ENCODE peak calls at places on chromosomes 5 and 9, in eight cellular contexts. One of them, this sample, is unnamed.

GRCh38 chr5:176870110-176870591 is 29.0 kb downstream of the HK3 start:
- DNase-seq in fibroblast of mammary gland: peak; percentile 58
- DNase-seq in stimulated activated CD8-positive, alpha-beta memory T cell treated with anti-CD3 and anti-CD28 coated beads, Interleukin-15, amount 100 ng/mL, for 24 hours: no peak
- DNase-seq in epithelial cell of esophagus: peak; percentile 32
- DNase-seq in left ventricle myocardium inferior: no peak
- DNase-seq in NCI-H774: no peak
- DNase-seq in non-pigmented ciliary epithelial cell: no peak
- DNase-seq in fibroblast of the aortic adventitia: peak; percentile 17
- DNase-seq in this sample: peak; percentile 73

GRCh38 chr5:179700401-179700918 is 1.7 kb downstream of the CANX start:
- DNase-seq in fibroblast of mammary gland: peak; percentile 26
- DNase-seq in stimulated activated CD8-positive, alpha-beta memory T cell treated with anti-CD3 and anti-CD28 coated beads, Interleukin-15, amount 100 ng/mL, for 24 hours: no peak
- DNase-seq in epithelial cell of esophagus: peak; percentile 40
- DNase-seq in left ventricle myocardium inferior: no peak
- DNase-seq in NCI-H774: no peak
- DNase-seq in non-pigmented ciliary epithelial cell: no peak
- DNase-seq in fibroblast of the aortic adventitia: peak; percentile 14
- DNase-seq in this sample: peak; percentile 29

GRCh38 chr5:177353093-177353492 is 1.6 kb upstream of the LMAN2 start:
- DNase-seq in fibroblast of mammary gland: no peak
- DNase-seq in stimulated activated CD8-positive, alpha-beta memory T cell treated with anti-CD3 and anti-CD28 coated beads, Interleukin-15, amount 100 ng/mL, for 24 hours: no peak
- DNase-seq in epithelial cell of esophagus: no peak
- DNase-seq in left ventricle myocardium inferior: no peak
- DNase-seq in NCI-H774: no peak
- DNase-seq in non-pigmented ciliary epithelial cell: no peak
- DNase-seq in fibroblast of the aortic adventitia: no peak
- DNase-seq in this sample: no peak

GRCh38 chr9:136997830-136998234 is 1.5 kb upstream of the CLIC3 start:
- DNase-seq in fibroblast of mammary gland: no peak
- DNase-seq in stimulated activated CD8-positive, alpha-beta memory T cell treated with anti-CD3 and anti-CD28 coated beads, Interleukin-15, amount 100 ng/mL, for 24 hours: no peak
- DNase-seq in epithelial cell of esophagus: no peak
- DNase-seq in left ventricle myocardium inferior: no peak
- DNase-seq in NCI-H774: no peak
- DNase-seq in non-pigmented ciliary epithelial cell: no peak
- DNase-seq in fibroblast of the aortic adventitia: no peak
- DNase-seq in this sample: no peak

GRCh38 chr9:111599092-111599947 is at the start of gene PTGR1:
- DNase-seq in fibroblast of mammary gland: peak; percentile 91
- DNase-seq in stimulated activated CD8-positive, alpha-beta memory T cell treated with anti-CD3 and anti-CD28 coated beads, Interleukin-15, amount 100 ng/mL, for 24 hours: no peak
- DNase-seq in epithelial cell of esophagus: peak; percentile 88
- DNase-seq in left ventricle myocardium inferior: peak; percentile 85
- DNase-seq in NCI-H774: peak; percentile 18
- DNase-seq in non-pigmented ciliary epithelial cell: no peak
- DNase-seq in fibroblast of the aortic adventitia: peak; percentile 86
- DNase-seq in this sample: peak; percentile 99

GRCh38 chr5:33611882-33612281 is 171.1 kb downstream of the TARS1 start:
- DNase-seq in fibroblast of mammary gland: peak; percentile 77
- DNase-seq in stimulated activated CD8-positive, alpha-beta memory T cell treated with anti-CD3 and anti-CD28 coated beads, Interleukin-15, amount 100 ng/mL, for 24 hours: no peak
- DNase-seq in epithelial cell of esophagus: peak; percentile 13
- DNase-seq in left ventricle myocardium inferior: no peak
- DNase-seq in NCI-H774: no peak
- DNase-seq in non-pigmented ciliary epithelial cell: peak; percentile 32
- DNase-seq in fibroblast of the aortic adventitia: peak; percentile 76
- DNase-seq in this sample: peak; percentile 86

GRCh38 chr5:143372187-143372829 is 31.2 kb downstream of the NR3C1 start:
- DNase-seq in fibroblast of mammary gland: peak; percentile 57
- DNase-seq in stimulated activated CD8-positive, alpha-beta memory T cell treated with anti-CD3 and anti-CD28 coated beads, Interleukin-15, amount 100 ng/mL, for 24 hours: no peak
- DNase-seq in epithelial cell of esophagus: peak; percentile 62
- DNase-seq in left ventricle myocardium inferior: no peak
- DNase-seq in NCI-H774: no peak
- DNase-seq in non-pigmented ciliary epithelial cell: no peak
- DNase-seq in fibroblast of the aortic adventitia: peak; percentile 57
- DNase-seq in this sample: peak; percentile 47

GRCh38 chr5:41978686-41979085 is 53.6 kb downstream of the FBXO4 start:
- DNase-seq in fibroblast of mammary gland: no peak
- DNase-seq in stimulated activated CD8-positive, alpha-beta memory T cell treated with anti-CD3 and anti-CD28 coated beads, Interleukin-15, amount 100 ng/mL, for 24 hours: no peak
- DNase-seq in epithelial cell of esophagus: no peak
- DNase-seq in left ventricle myocardium inferior: no peak
- DNase-seq in NCI-H774: no peak
- DNase-seq in non-pigmented ciliary epithelial cell: no peak
- DNase-seq in fibroblast of the aortic adventitia: peak; percentile 26
- DNase-seq in this sample: peak; percentile 11

GRCh38 chr5:172283862-172284274 is 304 bp upstream of the UBTD2 start:
- DNase-seq in fibroblast of mammary gland: peak; percentile 66
- DNase-seq in stimulated activated CD8-positive, alpha-beta memory T cell treated with anti-CD3 and anti-CD28 coated beads, Interleukin-15, amount 100 ng/mL, for 24 hours: peak; percentile 54
- DNase-seq in epithelial cell of esophagus: peak; percentile 80
- DNase-seq in left ventricle myocardium inferior: peak; percentile 90
- DNase-seq in NCI-H774: peak; percentile 89
- DNase-seq in non-pigmented ciliary epithelial cell: no peak
- DNase-seq in fibroblast of the aortic adventitia: peak; percentile 77
- DNase-seq in this sample: peak; percentile 92

GRCh38 chr5:65163698-65164097 is 318.0 kb downstream of the ADAMTS6 start:
- DNase-seq in fibroblast of mammary gland: peak; percentile 61
- DNase-seq in stimulated activated CD8-positive, alpha-beta memory T cell treated with anti-CD3 and anti-CD28 coated beads, Interleukin-15, amount 100 ng/mL, for 24 hours: no peak
- DNase-seq in epithelial cell of esophagus: peak; percentile 38
- DNase-seq in left ventricle myocardium inferior: no peak
- DNase-seq in NCI-H774: no peak
- DNase-seq in non-pigmented ciliary epithelial cell: peak; percentile 48
- DNase-seq in fibroblast of the aortic adventitia: peak; percentile 52
- DNase-seq in this sample: peak; percentile 58

This sample was measured in GM23248.